ENCODE peak calls at places on chromosomes 4 and X, in five cellular contexts. E, S, V, G and C are unnamed samples.

GRCh38 chr4:120843840-120844527 is 78.5 kb downstream of the PRDM5 start:
- DNase-seq in E (no peak), S (no peak), V (no peak), G (peak), C (no peak)

GRCh38 chrX:110087485-110088356 is 84.8 kb downstream of the TMEM164 start:
- DNase-seq in E (peak), S (no peak), V (peak), G (no peak), C (no peak)

GRCh38 chr4:142850478-142850877 is 4.4 kb upstream of the INPP4B start:
- DNase-seq in E (no peak), S (no peak), V (no peak), G (no peak), C (no peak)

GRCh38 chr4:75630174-75630931 is at the start of gene CDKL2:
- DNase-seq in E (peak), S (peak), V (no peak), G (peak), C (peak)

GRCh38 chr4:88792268-88792781 is 94.7 kb upstream of the NAP1L5 start:
- DNase-seq in E (no peak), S (no peak), V (peak), G (no peak), C (no peak)

GRCh38 chr4:153622778-153623240 is 61.3 kb upstream of the TLR2 start:
- DNase-seq in E (no peak), S (no peak), V (no peak), G (peak), C (no peak)

GRCh38 chrX:10524578-10524977 is 95.8 kb downstream of the MID1 start:
- DNase-seq in E (no peak), S (no peak), V (no peak), G (no peak), C (no peak)

GRCh38 chrX:10979956-10980355 is 131.2 kb upstream of the HCCS start:
- DNase-seq in E (no peak), S (no peak), V (peak), G (no peak), C (no peak)

GRCh38 chrX:12548746-12549145 is 242.5 kb upstream of the PRPS2 start:
- DNase-seq in E (no peak), S (no peak), V (peak), G (no peak), C (no peak)

GRCh38 chr4:60737858-60738257 is 462.3 kb upstream of the ADGRL3 start:
- DNase-seq in E (no peak), S (no peak), V (peak), G (no peak), C (no peak)

GRCh38 chrX:136577562-136577961 is 45.5 kb downstream of the VGLL1 start:
- DNase-seq in E (peak), S (peak), V (peak), G (peak), C (no peak)

GRCh38 chr4:3442959-3443749 is 1.4 kb downstream of the HGFAC start:
- DNase-seq in E (no peak), S (no peak), V (no peak), G (peak), C (no peak)

GRCh38 chr4:185932491-185932890 is 120.5 kb upstream of the SORBS2 start:
- DNase-seq in E (no peak), S (no peak), V (no peak), G (no peak), C (no peak)

GRCh38 chr4:153987291-153987690 is 198.4 kb upstream of the SFRP2 start:
- DNase-seq in E (no peak), S (no peak), V (no peak), G (no peak), C (no peak)

DNA sequence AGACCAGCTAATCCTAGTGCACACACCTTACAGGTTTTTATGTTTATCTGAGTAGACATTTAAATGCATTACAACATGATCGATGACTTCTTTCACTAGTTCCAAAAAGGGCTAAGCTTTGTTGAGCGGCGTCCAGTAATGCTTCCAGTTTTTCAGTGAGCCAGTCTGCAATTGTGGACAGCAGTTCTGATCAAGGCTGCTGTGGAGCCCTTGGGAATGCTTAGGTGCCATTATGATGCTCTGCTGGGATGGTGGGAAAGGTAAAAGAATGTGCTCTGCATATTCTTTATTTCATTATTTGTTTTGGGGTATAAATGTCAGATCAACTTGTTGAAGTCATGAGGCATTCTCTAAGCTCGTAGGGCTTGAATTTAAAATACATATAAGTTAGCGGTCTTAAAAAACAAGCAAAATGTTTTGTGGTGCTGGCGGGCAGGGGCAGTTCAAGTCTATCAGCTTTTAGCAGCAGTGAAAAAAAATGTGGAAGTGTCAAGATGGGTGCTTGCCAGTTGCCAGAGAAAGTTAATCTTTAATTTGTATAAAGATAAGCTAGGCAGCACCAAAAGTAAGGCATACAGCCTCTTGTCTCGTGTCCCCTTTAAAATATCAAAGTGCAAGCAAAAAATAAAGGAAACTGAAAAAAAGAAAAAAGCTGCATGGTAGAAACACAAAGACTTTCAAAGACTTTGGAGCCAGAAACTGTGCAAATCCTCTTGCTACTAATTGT is 5.8 kb downstream of the MID1IP1 start:
- DNase-seq in E (no peak), S (no peak), V (no peak), G (no peak), C (no peak)
- TF ChIP-seq POLR2A in E (no peak), S (no peak), V (no peak), G (no peak), C (no peak)

DNA sequence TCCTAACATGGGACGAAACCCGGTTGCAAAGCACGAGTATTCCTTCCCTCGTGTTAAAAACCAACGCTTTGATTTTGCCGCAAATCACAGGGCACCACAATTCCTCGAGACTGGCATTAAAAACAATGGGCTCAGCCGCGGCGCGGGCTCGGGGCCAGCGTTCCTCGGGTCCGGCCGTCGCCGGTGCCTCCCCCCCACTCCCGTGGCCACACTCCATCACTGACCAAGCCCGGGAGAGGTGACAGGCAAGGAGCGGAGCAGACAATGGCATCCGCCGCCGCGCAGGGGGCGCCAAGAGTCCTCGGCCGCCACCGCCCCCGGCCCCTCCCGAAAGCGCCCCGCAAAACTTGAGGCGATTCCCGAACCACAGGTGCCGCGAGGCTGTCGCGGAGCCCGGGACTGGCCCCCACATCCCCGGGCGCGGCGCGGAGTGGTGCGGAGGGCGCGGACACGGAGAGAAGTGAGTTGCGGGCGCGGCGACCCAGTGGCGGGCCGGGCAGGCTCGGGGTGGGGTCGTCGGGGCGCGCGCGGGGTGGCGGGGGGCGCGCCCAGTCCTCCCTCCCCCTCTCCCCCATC is 445 bp downstream of the AP1S2 start:
- DNase-seq in E (peak), S (peak), V (no peak), G (peak), C (peak)
- H3K27ac ChIP-seq in E (peak), S (peak), V (peak), G (peak), C (peak)

GRCh38 chrX:1534321-1535168 is 2.4 kb downstream of the P2RY8 start:
- DNase-seq in E (no peak), S (no peak), V (no peak), G (no peak), C (peak)
- TF ChIP-seq POLR2A in E (no peak), S (no peak), V (no peak), G (no peak), C (no peak)

GRCh38 chr4:168925789-168926490 is 84.1 kb downstream of the CBR4 start:
- DNase-seq in E (no peak), S (no peak), V (no peak), G (no peak), C (no peak)

GRCh38 chr4:168920438-168921081 is 89.5 kb downstream of the CBR4 start:
- DNase-seq in E (no peak), S (no peak), V (no peak), G (no peak), C (no peak)

GRCh38 chr4:168923526-168924194 is 86.4 kb downstream of the CBR4 start:
- DNase-seq in E (peak), S (peak), V (peak), G (no peak), C (no peak)

GRCh38 chr4:168928346-168928745 is 81.7 kb downstream of the CBR4 start:
- DNase-seq in E (no peak), S (no peak), V (no peak), G (no peak), C (no peak)

GRCh38 chr4:168924648-168925047 is 85.4 kb downstream of the CBR4 start:
- DNase-seq in E (no peak), S (no peak), V (no peak), G (no peak), C (no peak)
- H3K27ac ChIP-seq in E (no peak), S (no peak), V (no peak), G (no peak), C (no peak)

DNA sequence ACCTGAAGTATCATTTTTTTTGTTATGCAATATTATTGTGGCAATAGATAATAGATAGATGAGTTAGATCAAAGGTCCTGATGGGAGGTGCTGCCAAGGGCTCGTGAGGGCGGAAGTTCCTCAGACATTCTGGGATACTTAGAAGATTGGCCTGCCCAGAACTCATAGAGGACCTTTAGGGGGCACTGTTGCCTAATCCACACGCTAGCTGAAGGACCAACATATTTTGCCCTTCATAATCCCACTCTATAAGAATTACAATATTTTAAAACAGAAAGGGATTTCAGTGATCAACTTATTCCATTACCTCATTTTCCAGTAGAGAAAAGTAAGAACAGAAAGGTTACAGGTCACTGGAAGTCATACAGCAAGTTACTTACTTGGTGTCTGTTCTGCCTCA is 22.9 kb upstream of the COX7B2 start:
- DNase-seq in E (no peak), S (no peak), V (peak), G (no peak), C (no peak)
- TF ChIP-seq POLR2A in E (no peak), S (no peak), V (no peak), G (no peak), C (no peak)

GRCh38 chr4:56656346-56656643 is 24.8 kb downstream of the HOPX start:
- DNase-seq in E (no peak), S (no peak), V (no peak), G (peak), C (no peak)

GRCh38 chr4:56657818-56658217 is 23.3 kb downstream of the HOPX start:
- DNase-seq in E (no peak), S (no peak), V (no peak), G (no peak), C (no peak)

GRCh38 chr4:56658410-56659003 is 22.6 kb downstream of the HOPX start:
- DNase-seq in E (no peak), S (no peak), V (no peak), G (no peak), C (no peak)

GRCh38 chr4:56655627-56656345 is 25.3 kb downstream of the HOPX start:
- DNase-seq in E (no peak), S (no peak), V (no peak), G (peak), C (peak)

DNA sequence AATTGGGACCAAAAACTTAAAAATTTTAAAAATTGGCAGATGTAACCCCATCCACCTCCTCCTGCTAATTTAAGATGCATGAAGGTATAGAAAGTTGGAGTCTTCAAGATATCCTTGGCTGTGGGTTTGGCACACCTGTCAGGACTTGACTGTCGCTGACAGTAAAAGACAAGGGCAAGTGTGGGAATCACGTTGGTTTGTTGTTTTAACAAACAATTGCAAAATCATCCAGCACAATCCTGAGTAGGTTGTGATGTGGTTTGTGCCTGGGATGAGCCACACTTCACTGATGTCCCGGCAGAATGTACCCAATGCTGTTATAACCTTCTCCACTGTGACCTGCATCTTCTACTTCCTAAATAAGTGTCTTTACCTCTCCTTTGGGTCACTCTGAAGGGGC is 24.0 kb downstream of the HOPX start:
- DNase-seq in E (no peak), S (no peak), V (no peak), G (no peak), C (no peak)
- H3K27ac ChIP-seq in E (no peak), S (peak), V (no peak), G (no peak), C (peak)

GRCh38 chr4:36241771-36242170 is 2.5 kb downstream of the ARAP2 start:
- DNase-seq in E (no peak), S (no peak), V (no peak), G (no peak), C (no peak)

GRCh38 chr4:36243355-36244256 is 708 bp downstream of the ARAP2 start:
- DNase-seq in E (no peak), S (peak), V (peak), G (peak), C (peak)

GRCh38 chr4:36249605-36250004 is 5.3 kb upstream of the ARAP2 start:
- DNase-seq in E (no peak), S (no peak), V (no peak), G (no peak), C (no peak)

GRCh38 chr4:36242629-36243354 is 1.5 kb downstream of the ARAP2 start:
- DNase-seq in E (no peak), S (no peak), V (no peak), G (no peak), C (no peak)

DNA sequence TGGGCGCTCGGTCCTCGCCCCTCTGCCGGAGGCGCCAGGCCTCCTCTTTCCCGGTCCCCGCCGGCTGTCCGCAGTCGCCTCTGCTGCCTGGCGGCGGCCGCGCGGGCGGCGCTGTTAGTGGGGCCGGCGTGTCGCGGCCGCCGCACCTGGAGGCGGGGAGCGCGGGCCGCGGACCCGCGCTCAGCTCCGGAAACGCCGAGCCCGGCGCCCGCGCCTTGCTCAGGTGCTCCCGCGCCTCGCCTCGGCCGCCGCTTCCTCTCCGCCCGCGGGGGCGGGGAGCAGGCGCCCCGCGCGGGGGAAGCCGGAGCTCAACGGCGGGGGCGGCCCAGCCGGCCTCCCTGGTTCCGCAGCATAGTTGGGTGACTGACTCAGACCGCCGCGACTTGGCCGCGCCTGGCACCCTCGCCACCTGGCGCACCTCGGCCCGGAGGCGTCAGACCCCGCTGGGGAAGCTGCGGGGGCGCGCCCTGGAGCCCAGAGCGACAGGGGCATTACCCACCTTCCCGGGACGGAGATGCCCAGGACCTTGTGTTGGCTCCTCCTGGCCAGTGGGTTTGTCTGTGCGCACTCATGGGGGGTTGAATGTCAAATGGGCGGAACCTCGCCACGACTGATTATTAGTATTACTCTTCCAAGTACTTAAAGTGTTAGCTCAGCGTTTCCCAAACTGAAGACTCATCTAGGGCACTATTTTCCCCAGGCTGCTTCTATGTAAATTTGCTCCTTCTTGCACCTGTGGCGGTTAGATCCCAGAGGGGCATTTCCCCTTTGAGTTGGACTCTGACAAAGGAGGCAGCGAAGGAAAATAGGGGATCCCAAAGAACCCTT is at the start of gene ARAP2:
- DNase-seq in E (no peak), S (peak), V (peak), G (peak), C (peak)
- TF ChIP-seq POLR2A in E (peak), S (peak), V (no peak), G (no peak), C (peak)

GRCh38 chr4:81652069-81652478 is 180.4 kb upstream of the RASGEF1B start:
- DNase-seq in E (no peak), S (no peak), V (no peak), G (no peak), C (no peak)
- H3K27ac ChIP-seq in E (no peak), S (no peak), V (no peak), G (no peak), C (peak)

GRCh38 chr4:8245879-8246833 is 23.4 kb upstream of the HTRA3 start:
- DNase-seq in E (no peak), S (no peak), V (no peak), G (no peak), C (no peak)

GRCh38 chr4:8241895-8242696 is 27.5 kb upstream of the HTRA3 start:
- DNase-seq in E (peak), S (peak), V (peak), G (peak), C (peak)

GRCh38 chr4:8242782-8243556 is 26.6 kb upstream of the HTRA3 start:
- DNase-seq in E (no peak), S (no peak), V (no peak), G (no peak), C (no peak)

GRCh38 chr4:8244931-8245460 is 24.6 kb upstream of the HTRA3 start:
- DNase-seq in E (no peak), S (no peak), V (no peak), G (no peak), C (no peak)

DNA sequence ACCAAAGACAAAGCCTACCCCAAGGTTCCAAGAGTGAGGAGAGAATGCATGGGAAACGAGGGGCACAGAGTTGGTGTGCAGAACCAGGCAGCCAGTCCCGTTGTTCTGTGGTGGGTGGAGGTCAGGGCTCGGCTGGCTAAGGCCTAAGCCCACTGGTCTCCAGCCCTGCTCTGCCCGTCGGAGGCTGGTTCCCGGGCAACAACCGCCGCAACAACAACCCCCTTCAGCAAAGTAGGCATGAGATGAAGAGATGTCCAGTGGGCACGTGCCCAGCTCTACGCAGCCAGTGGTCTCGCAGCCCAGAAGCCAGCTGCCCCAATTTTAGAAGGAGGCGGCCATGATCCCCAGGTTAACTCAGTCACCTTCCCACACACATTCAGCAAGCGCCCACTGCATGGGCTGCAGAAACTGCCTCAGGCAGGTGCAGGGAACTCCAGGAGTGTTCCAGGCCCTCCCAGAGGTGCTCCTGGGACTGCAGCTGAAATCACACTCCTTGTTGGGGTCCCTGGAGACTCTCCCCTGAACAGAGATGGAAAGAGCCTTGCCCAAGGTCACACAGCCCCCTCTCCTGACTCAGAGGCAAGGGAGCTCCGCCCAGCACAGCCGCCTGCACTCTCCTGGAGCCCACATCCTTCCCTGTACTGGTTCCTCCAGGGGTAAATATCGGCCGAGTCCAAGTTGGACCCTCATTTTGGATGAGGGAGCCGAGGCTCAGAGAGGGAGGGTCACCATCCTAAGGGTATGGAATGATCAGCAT is 25.4 kb upstream of the HTRA3 start:
- DNase-seq in E (no peak), S (no peak), V (no peak), G (no peak), C (no peak)
- TF ChIP-seq POLR2A in E (no peak), S (no peak), V (no peak), G (no peak), C (no peak)

GRCh38 chr4:73593631-73594241 is 26.5 kb downstream of the RASSF6 start:
- DNase-seq in E (no peak), S (no peak), V (peak), G (no peak), C (no peak)
- H3K27ac ChIP-seq in E (no peak), S (no peak), V (no peak), G (no peak), C (no peak)